ENCODE peak calls at places on chromosomes 12 and 14, in six cellular contexts. P, N, B, I, W and Y are unnamed samples.

GRCh38 chr14:36346052-36346451 is 25.6 kb upstream of the MBIP start:
- DNase-seq in B (no peak), W (no peak), N (no peak), P (no peak), I (no peak), Y (no peak)

GRCh38 chr12:62757048-62757447 is 177.9 kb downstream of the PPM1H start:
- DNase-seq in W (no peak), P (no peak), I (no peak), B (no peak), N (no peak), Y (no peak)

GRCh38 chr12:114508529-114509129 is 102.7 kb upstream of the TBX5 start:
- DNase-seq in I (peak; percentile 86), P (peak; percentile 86), W (peak; percentile 59), B (peak; percentile 78), N (peak; percentile 67), Y (peak; percentile 48)

GRCh38 chr12:12181516-12181915 is 85.3 kb downstream of the LRP6 start:
- DNase-seq in I (peak; percentile 43), W (no peak), N (no peak), P (peak; percentile 40), B (no peak), Y (no peak)

GRCh38 chr14:23406244-23406643 is 1.8 kb downstream of the MYH6 start:
- DNase-seq in I (no peak), B (no peak), W (no peak), P (no peak), N (no peak), Y (no peak)

GRCh38 chr12:28217805-28218204 is 27.5 kb downstream of the CCDC91 start:
- DNase-seq in I (no peak), N (no peak), P (no peak), B (no peak), W (no peak), Y (no peak)

GRCh38 chr14:68395585-68395984 is 397.3 kb downstream of the ZFP36L1 start:
- DNase-seq in P (peak; percentile 65), B (no peak), N (no peak), W (no peak), I (peak; percentile 78), Y (no peak)

GRCh38 chr12:3113671-3114070 is 36.5 kb downstream of the TSPAN9 start:
- DNase-seq in W (no peak), N (no peak), B (no peak), P (no peak), I (no peak), Y (no peak)

GRCh38 chr12:132717531-132718387 is 7.1 kb downstream of the PGAM5 start:
- DNase-seq in W (no peak), P (no peak), I (no peak), B (peak; percentile 23), N (no peak), Y (no peak)

GRCh38 chr12:53479314-53479713 is 19.9 kb downstream of the MAP3K12 start:
- DNase-seq in I (no peak), B (no peak), W (no peak), P (no peak), N (no peak), Y (no peak)

GRCh38 chr12:20370001-20370381 is 1.7 kb downstream of the PDE3A start:
- DNase-seq in I (peak; percentile 45), P (peak; percentile 56), N (no peak), B (peak; percentile 10), W (no peak), Y (no peak)

GRCh38 chr12:116600959-116601358 is 41.8 kb downstream of the MAP1LC3B2 start:
- DNase-seq in P (no peak), I (no peak), N (no peak), W (no peak), B (no peak), Y (no peak)

GRCh38 chr12:19971881-19972280 is 396.5 kb upstream of the PDE3A start:
- DNase-seq in B (no peak), W (no peak), I (no peak), N (no peak), P (no peak), Y (no peak)

DNA sequence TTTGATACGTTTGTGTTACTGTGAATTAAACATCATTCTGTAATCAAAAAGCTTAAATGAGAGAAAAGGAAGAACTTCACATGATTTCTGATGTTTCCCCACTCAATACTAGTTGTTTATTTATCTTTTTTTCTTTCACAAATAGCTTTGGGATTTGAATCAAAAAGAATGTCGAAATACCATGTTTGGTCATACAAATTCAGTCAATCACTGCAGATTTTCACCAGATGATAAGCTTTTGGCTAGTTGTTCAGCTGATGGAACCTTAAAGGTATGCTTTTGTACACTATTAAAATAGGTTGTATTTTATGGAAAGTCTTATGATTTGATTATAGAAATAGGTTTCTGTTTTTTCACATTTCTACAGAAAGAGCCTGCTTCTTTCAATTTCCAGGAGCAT is 41.5 kb downstream of the APAF1 start:
- DNase-seq in N (no peak), P (no peak), B (no peak), W (no peak), I (no peak), Y (no peak)
- TF ChIP-seq CTCF in N (no peak), P (no peak), B (no peak), W (no peak), I (no peak), Y (no peak)

DNA sequence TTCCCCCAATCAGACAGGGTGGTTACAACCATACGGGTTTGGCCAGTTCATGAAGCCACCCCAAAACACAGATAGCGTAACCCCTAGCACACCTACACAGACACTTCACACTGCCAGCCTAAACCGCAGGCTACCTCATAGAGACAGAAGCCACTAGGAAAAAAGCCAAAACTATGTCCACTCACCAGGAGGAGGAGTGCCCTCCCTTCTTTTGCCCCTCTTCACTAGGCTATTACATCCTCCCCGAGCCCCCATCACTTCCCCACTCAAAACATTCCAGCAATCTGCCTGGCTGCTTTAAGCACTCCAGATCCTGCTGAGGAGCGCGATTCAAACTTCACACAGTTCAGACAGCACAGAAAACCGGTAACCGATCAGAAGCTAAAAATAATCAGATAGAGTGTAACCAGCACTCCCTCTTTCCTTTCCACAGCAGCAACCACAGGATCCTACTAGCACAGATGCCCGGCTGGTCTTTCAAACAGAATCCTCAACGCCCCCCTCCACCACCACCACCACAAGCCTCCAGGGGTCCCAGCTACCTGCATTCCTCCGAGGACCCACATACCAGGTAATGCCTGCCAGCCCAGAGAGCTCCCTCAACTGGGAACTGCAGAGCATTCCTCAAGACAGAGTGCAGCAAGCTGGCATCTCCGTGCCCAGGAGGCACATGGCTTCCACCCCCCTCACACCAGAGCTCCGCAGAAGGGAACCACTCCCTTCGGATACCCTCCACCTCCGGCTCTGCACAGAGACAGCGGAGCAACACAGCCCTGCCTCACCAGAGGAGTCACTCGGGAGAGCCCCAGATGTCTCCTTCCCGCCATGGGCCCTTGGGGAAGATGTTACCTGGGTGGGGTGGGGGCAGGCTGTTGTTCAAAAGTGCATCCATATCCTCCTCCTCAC is 1.5 kb downstream of the CHD4 start:
- DNase-seq in B (peak; percentile 16), N (peak; percentile 25), P (peak; percentile 25), W (no peak), I (peak; percentile 35), Y (no peak)
- TF ChIP-seq CTCF in B (no peak), N (no peak), P (no peak), W (no peak), I (no peak), Y (no peak)

DNA sequence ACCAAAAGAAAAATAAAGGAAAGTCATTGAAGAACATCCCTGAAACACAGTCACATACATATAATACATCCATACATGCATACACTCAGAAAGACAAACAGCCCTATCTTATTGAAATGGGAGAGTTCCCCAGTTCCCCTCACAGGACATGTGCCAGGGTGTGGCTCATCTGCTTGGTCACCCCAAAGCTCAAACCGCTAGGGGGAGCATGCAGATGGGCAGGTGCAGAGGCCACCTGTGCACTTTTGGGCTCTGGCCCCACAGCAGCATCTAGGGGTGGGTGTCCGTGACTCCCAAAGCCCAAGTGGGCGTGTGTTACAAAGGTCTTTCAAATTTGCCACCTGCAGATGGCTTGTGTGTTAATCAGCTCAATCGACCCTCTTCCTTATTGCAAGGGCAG is 75.2 kb downstream of the CMAS start:
- DNase-seq in W (no peak), N (peak; percentile 65), I (no peak), P (no peak), B (no peak), Y (peak; percentile 24)
- TF ChIP-seq CTCF in W (peak; percentile 27), N (peak; percentile 65), I (peak; percentile 6), P (no peak), B (peak; percentile 35), Y (peak; percentile 56)

GRCh38 chr14:77139540-77140342 is 1.9 kb downstream of the ZDHHC22 start:
- DNase-seq in W (no peak), P (peak; percentile 30), N (peak; percentile 69), I (no peak), B (peak; percentile 84), Y (peak; percentile 71)
- TF ChIP-seq CTCF in W (peak; percentile 48), P (peak; percentile 59), N (peak; percentile 81), I (peak; percentile 55), B (peak; percentile 77), Y (peak; percentile 51)

DNA sequence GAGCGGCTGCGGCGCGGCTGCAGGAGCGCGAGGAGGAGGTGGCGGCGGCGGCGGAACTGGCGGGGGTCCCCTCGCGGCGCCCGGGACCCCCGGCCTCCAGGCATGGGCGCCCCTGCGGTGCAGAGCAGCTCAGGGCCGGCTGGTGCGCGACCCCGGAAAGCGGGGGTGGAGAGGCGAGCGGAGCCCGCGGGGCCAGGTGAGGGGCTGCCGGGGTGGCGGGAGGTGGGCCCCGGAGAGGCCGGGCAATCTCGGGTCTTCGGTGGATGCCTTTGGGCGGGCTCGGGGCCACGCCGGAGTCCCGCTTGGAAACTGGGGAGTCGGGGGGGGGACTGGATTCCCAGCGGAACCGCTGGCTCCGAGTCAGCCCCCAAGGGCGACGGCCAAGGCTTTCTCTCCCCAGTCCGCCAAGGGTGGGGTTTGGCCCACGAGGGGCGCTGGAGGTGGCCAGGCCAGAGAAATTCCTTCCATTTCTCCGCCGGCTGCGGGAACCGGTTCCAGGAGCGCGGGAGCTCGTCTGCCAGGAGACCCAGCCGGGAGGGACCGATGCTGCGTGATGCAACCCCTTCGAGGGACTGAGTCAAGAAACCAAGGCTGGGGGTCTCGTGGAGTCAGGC is 13.9 kb upstream of the NR4A1 start:
- DNase-seq in P (peak; percentile 77), I (peak; percentile 74), N (peak; percentile 89), B (no peak), W (no peak), Y (no peak)
- TF ChIP-seq CTCF in P (peak; percentile 15), I (peak; percentile 4), N (no peak), B (no peak), W (peak; percentile 28), Y (no peak)

DNA sequence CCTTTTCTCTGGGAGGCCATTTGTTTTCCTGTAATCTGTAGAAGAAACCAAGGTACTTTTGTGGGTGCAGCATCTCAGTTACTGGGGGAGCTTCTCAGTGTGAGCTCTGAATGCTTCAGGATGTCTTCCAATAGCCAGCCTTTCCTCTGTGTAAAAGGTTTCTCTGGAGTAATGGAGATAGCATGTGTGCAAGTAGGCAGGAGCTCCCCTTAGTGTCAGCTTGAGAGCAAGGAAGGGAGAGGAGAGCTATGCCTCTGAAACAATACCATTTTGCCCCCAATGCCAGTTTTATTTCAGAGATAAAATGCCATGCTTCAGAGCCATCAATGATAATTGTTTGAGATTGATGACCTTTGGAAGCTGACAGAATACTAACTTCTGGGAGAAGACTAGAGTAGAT is 125.5 kb downstream of the CRADD start:
- DNase-seq in W (no peak), I (peak; percentile 82), P (peak; percentile 66), N (no peak), B (no peak), Y (no peak)
- TF ChIP-seq CTCF in W (peak; percentile 51), I (peak; percentile 28), P (peak; percentile 44), N (no peak), B (no peak), Y (no peak)